ENCODE peak calls at places on chromosomes 12 and 14, in seven cellular contexts. C is IMR-90, M is neuronal stem cell, L is mesenchymal stem cell, G is H9, J is mesendoderm, N is H1. E is an unnamed sample.
A peak's percentile ranks its signal among the peaks of the same experiment; 100 is the strongest.

GRCh38 chr14:58104808-58105207 is 47.2 kb downstream of the ARMH4 start:
- DNase-seq in C (peak; percentile 86), M (no peak), L (peak; percentile 71), G (no peak), J (no peak), N (no peak), E (no peak)

GRCh38 chr12:51970904-51971646 is 19.6 kb downstream of the ACVR1B start:
- DNase-seq in C (peak; percentile 80), M (no peak), L (peak; percentile 60), G (peak; percentile 68), J (peak; percentile 81), N (peak; percentile 62), E (no peak)

GRCh38 chr12:75294797-75295196 is 35.3 kb downstream of the CAPS2 start:
- DNase-seq in C (no peak), M (no peak), L (no peak), G (no peak), J (no peak), N (no peak), E (no peak)

GRCh38 chr12:15011162-15011561 is 38.3 kb downstream of the PDE6H start:
- DNase-seq in C (no peak), M (no peak), L (no peak), G (no peak), J (peak; percentile 51), N (no peak), E (no peak)

GRCh38 chr12:98893601-98894411 is 248.7 kb downstream of the APAF1 start:
- DNase-seq in C (no peak), M (no peak), L (no peak), G (no peak), J (peak; percentile 35), N (no peak), E (no peak)

GRCh38 chr14:84361476-84361875 is 1168.5 kb upstream of the FLRT2 start:
- DNase-seq in C (no peak), M (no peak), L (no peak), G (no peak), J (no peak), N (no peak), E (no peak)

GRCh38 chr12:119328111-119328510 is 6.4 kb upstream of the CCDC60 start:
- DNase-seq in C (no peak), M (no peak), L (no peak), G (peak; percentile 82), J (peak; percentile 72), N (peak; percentile 77), E (peak; percentile 37)

GRCh38 chr14:21978184-21978998 is 304.8 kb upstream of the OR4E1 start:
- DNase-seq in C (peak; percentile 15), M (peak; percentile 62), L (peak; percentile 7), G (peak; percentile 75), J (peak; percentile 77), N (peak; percentile 84), E (peak; percentile 5)

GRCh38 chr12:106632797-106633450 is 50.1 kb downstream of the RFX4 start:
- DNase-seq in C (no peak), M (no peak), L (no peak), G (no peak), J (peak; percentile 25), N (no peak), E (no peak)

GRCh38 chr12:123973552-123974341 is 732 bp downstream of the ZNF664 start:
- DNase-seq in C (peak; percentile 10), M (peak; percentile 15), L (no peak), G (peak; percentile 66), J (peak; percentile 55), N (peak; percentile 62), E (peak; percentile 41)

GRCh38 chr12:3752741-3753486 is at the start of gene CRACR2A:
- DNase-seq in C (peak; percentile 31), M (peak; percentile 64), L (peak; percentile 62), G (peak; percentile 90), J (peak; percentile 89), N (peak; percentile 88), E (peak; percentile 49)

GRCh38 chr12:54262403-54262925 is 17.5 kb downstream of the CBX5 start:
- DNase-seq in C (peak; percentile 61), M (no peak), L (peak; percentile 73), G (no peak), J (peak; percentile 81), N (no peak), E (peak; percentile 33)

GRCh38 chr12:47212701-47213039 is 132.9 kb upstream of the AMIGO2 start:
- DNase-seq in C (no peak), M (no peak), L (no peak), G (no peak), J (no peak), N (no peak), E (no peak)

GRCh38 chr14:72876710-72877063 is 17.2 kb downstream of the DPF3 start:
- DNase-seq in C (no peak), M (no peak), L (no peak), G (peak; percentile 72), J (peak; percentile 72), N (no peak), E (no peak)

GRCh38 chr12:132723764-132724140 is 13.1 kb downstream of the PGAM5 start:
- DNase-seq in C (peak; percentile 44), M (no peak), L (no peak), G (no peak), J (no peak), N (no peak), E (no peak)

GRCh38 chr14:69701857-69702256 is 65.1 kb upstream of the SRSF5 start:
- DNase-seq in C (no peak), M (no peak), L (no peak), G (no peak), J (no peak), N (no peak), E (no peak)

GRCh38 chr14:73008501-73008900 is 18.4 kb downstream of the ZFYVE1 start:
- DNase-seq in C (peak; percentile 88), M (no peak), L (peak; percentile 76), G (no peak), J (no peak), N (no peak), E (no peak)

GRCh38 chr14:73780391-73780790 is 66.2 kb upstream of the PNMA1 start:
- DNase-seq in C (no peak), M (no peak), L (no peak), G (no peak), J (no peak), N (no peak), E (no peak)

GRCh38 chr12:106113042-106113441 is 25.7 kb downstream of the NUAK1 start:
- DNase-seq in C (peak; percentile 68), M (no peak), L (peak; percentile 88), G (no peak), J (peak; percentile 73), N (no peak), E (no peak)

GRCh38 chr12:49503674-49504180 is 35.1 kb upstream of the KCNH3 start:
- DNase-seq in C (peak; percentile 81), M (no peak), L (no peak), G (no peak), J (peak; percentile 20), N (no peak), E (no peak)

GRCh38 chr14:103879570-103880333 is 32.4 kb upstream of the PPP1R13B start:
- DNase-seq in C (no peak), M (no peak), L (no peak), G (peak; percentile 69), J (peak; percentile 57), N (peak; percentile 73), E (no peak)

GRCh38 chr12:5166976-5167375 is 123.3 kb downstream of the KCNA5 start:
- DNase-seq in C (peak; percentile 98), M (no peak), L (peak; percentile 39), G (no peak), J (peak; percentile 13), N (no peak), E (no peak)

GRCh38 chr12:51335931-51336330 is 10.5 kb downstream of the CELA1 start:
- DNase-seq in C (no peak), M (no peak), L (peak; percentile 13), G (no peak), J (no peak), N (no peak), E (no peak)

GRCh38 chr12:105935106-105935505 is 203.6 kb downstream of the NUAK1 start:
- DNase-seq in C (peak; percentile 29), M (no peak), L (no peak), G (no peak), J (no peak), N (no peak), E (peak; percentile 88)

GRCh38 chr14:63011609-63012008 is 33.6 kb downstream of the KCNH5 start:
- DNase-seq in C (peak; percentile 6), M (no peak), L (peak; percentile 1), G (no peak), J (no peak), N (no peak), E (peak; percentile 80)

DNA sequence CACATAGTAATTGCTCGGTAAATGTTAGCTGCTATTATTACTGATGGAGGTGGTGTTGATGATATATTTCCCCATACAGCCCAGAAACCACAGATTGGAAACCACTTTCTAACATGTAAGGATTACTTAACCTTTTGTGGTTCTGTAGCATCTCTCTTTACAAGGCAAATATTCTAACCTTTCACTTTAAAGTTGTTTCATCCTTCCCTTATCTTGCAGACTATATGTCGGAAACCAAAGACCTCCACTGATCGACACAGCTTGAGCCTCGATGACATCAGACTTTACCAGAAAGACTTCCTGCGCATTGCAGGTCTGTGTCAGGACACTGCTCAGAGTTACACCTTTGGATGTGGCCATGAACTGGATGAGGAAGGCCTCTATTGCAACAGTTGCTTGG is 75.8 kb downstream of the FRMD6 start:
- DNase-seq in C (peak; percentile 7), M (no peak), L (no peak), G (no peak), J (no peak), N (no peak), E (no peak)
- H3K18ac ChIP-seq in C (no peak overlapping the region), M (no peak overlapping the region), L (no peak overlapping the region), G (no peak overlapping the region), J (no peak overlapping the region), N (no peak overlapping the region), E (no peak overlapping the region)

GRCh38 chr14:31057035-31057434 is 30.9 kb upstream of the STRN3 start:
- DNase-seq in C (no peak), M (no peak), L (no peak), G (no peak), J (no peak), N (no peak), E (no peak)
- H3K18ac ChIP-seq in C (no peak overlapping the region), M (no peak overlapping the region), L (no peak overlapping the region), G (no peak overlapping the region), J (peak overlapping the region; percentile 18), N (no peak overlapping the region), E (no peak overlapping the region)

DNA sequence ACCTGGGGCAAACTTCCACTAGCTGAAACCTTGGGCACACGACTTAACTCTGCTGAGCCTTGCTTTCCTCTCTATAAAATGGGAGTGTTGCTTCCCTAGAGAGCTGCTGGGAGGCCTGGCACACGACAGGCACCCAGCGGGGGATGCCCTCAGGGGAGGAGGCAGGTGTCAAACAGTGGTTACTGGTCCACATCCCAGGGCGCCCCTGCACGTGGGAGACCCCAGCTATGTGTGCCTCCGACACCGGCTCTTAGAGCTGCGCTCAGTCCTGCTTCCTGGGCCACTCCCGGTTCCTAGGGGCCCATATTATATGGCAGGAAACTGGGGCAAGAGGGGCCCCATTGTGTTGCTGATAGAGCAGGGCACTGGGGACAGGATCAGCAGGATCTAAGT is 47.3 kb downstream of the CHGA start:
- DNase-seq in C (no peak), M (no peak), L (no peak), G (no peak), J (no peak), N (no peak), E (no peak)
- H3K18ac ChIP-seq in C (no peak overlapping the region), M (no peak overlapping the region), L (no peak overlapping the region), G (no peak overlapping the region), J (no peak overlapping the region), N (no peak overlapping the region), E (no peak overlapping the region)

DNA sequence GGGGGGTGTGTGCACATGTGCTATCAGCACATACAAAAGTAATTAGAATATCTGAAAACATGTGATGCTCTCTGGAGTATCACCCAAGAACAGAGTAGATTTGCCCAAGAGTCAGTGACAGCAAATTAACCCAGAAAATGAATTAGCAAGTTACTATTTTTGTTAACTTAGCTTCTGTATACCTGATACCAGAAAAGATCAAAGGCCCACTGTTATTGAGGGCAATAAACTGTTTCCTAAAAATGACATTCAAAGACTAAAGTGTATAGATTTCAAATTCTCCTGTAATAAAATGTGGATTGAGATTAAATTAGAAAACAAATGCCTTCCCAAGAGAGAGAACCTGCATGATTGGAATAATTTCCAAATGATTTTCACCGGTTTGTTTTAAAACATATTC is 184.7 kb downstream of the MED13L start:
- DNase-seq in C (no peak), M (no peak), L (no peak), G (no peak), J (no peak), N (no peak), E (no peak)
- H3K18ac ChIP-seq in C (no peak overlapping the region), M (no peak overlapping the region), L (no peak overlapping the region), G (no peak overlapping the region), J (no peak overlapping the region), N (no peak overlapping the region), E (no peak overlapping the region)

E was measured in trophoblast cell.